ENCODE peak calls at places on chromosome 15, in ten cellular contexts. H is A549, F is body of pancreas, Q is fibroblast of lung, I is H9, S is left ventricle myocardium inferior, A is esophagus muscularis mucosa, Y is lung, G is heart right ventricle, Z is uterus. M is an unnamed sample. For H3K4me1, the result is how much of the 10 kb centered on the place peaks cover.

GRCh38 chr15:67674983-67675382 is 132.5 kb downstream of the MAP2K5 start:
- DNase-seq in H (no peak), F (no peak), Q (peak), I (no peak), S (no peak), A (no peak), Y (no peak), G (no peak), Z (no peak), M (no peak)

GRCh38 chr15:67738056-67738455 is 87.3 kb upstream of the SKOR1 start:
- DNase-seq in H (no peak), F (no peak), Q (no peak), I (no peak), S (no peak), A (no peak), Y (no peak), G (no peak), Z (no peak), M (no peak)

GRCh38 chr15:86591158-86591557 is 511.5 kb downstream of the AGBL1 start:
- DNase-seq in H (no peak), F (no peak), Q (no peak), I (no peak), S (no peak), A (no peak), Y (no peak), G (no peak), Z (no peak), M (no peak)

GRCh38 chr15:83107841-83108181 is 366 bp downstream of the TM6SF1 start:
- DNase-seq in H (no peak), F (no peak), Q (no peak), I (no peak), S (no peak), A (no peak), Y (no peak), G (no peak), Z (no peak), M (no peak)

GRCh38 chr15:70741107-70741511 is 22.2 kb downstream of the UACA start:
- DNase-seq in H (peak), F (peak), Q (peak), I (no peak), S (peak), A (no peak), Y (peak), G (peak), Z (peak), M (peak)

GRCh38 chr15:67884009-67884408 is 44.2 kb upstream of the RNU6-1 start:
- DNase-seq in H (no peak), F (no peak), Q (no peak), I (no peak), S (no peak), A (no peak), Y (no peak), G (no peak), Z (no peak), M (no peak)

GRCh38 chr15:27833974-27834373 is 265.1 kb downstream of the OCA2 start:
- DNase-seq in H (no peak), F (no peak), Q (no peak), I (no peak), S (no peak), A (peak), Y (no peak), G (no peak), Z (no peak), M (no peak)

GRCh38 chr15:87733005-87733404 is 523.5 kb downstream of the NTRK3 start:
- DNase-seq in H (no peak), F (no peak), Q (peak), I (no peak), S (no peak), A (no peak), Y (no peak), G (no peak), Z (no peak), M (no peak)

GRCh38 chr15:39188314-39188713 is 392.6 kb upstream of the THBS1 start:
- DNase-seq in H (no peak), F (no peak), Q (peak), I (no peak), S (no peak), A (no peak), Y (no peak), G (no peak), Z (no peak), M (no peak)

GRCh38 chr15:55774113-55774970 is 31.4 kb upstream of the PRTG start:
- DNase-seq in H (peak), F (peak), Q (no peak), I (peak), S (peak), A (no peak), Y (peak), G (peak), Z (no peak), M (no peak)

GRCh38 chr15:71434774-71435173 is 319.5 kb downstream of the THSD4 start:
- DNase-seq in H (no peak), F (no peak), Q (peak), I (no peak), S (no peak), A (no peak), Y (no peak), G (no peak), Z (no peak), M (no peak)

GRCh38 chr15:62469874-62470688 is 305.0 kb upstream of the C2CD4B start:
- DNase-seq in H (no peak), F (no peak), Q (peak), I (peak), S (peak), A (no peak), Y (peak), G (peak), Z (peak), M (no peak)

GRCh38 chr15:57307527-57308193 is 68.6 kb upstream of the CGNL1 start:
- DNase-seq in H (peak), F (no peak), Q (no peak), I (peak), S (no peak), A (no peak), Y (no peak), G (no peak), Z (no peak), M (no peak)

GRCh38 chr15:44264148-44264547 is 24.4 kb upstream of the GOLM2 start:
- DNase-seq in H (no peak), F (no peak), Q (no peak), I (no peak), S (no peak), A (no peak), Y (no peak), G (no peak), Z (no peak), M (no peak)

GRCh38 chr15:91912336-91912735 is 58.8 kb downstream of the SLCO3A1 start:
- DNase-seq in H (no peak), F (no peak), Q (no peak), I (no peak), S (no peak), A (no peak), Y (no peak), G (no peak), Z (no peak), M (no peak)

GRCh38 chr15:48266029-48266428 is 59.9 kb downstream of the SLC12A1 start:
- DNase-seq in H (no peak), F (no peak), Q (no peak), I (no peak), S (no peak), A (no peak), Y (no peak), G (no peak), Z (no peak), M (no peak)

GRCh38 chr15:101692799-101693198 is 31.5 kb downstream of the TARS3 start:
- DNase-seq in H (no peak), F (no peak), Q (no peak), I (no peak), S (no peak), A (peak), Y (no peak), G (no peak), Z (no peak), M (no peak)

GRCh38 chr15:58038426-58039106 is 26.9 kb downstream of the ALDH1A2 start:
- DNase-seq in H (no peak), F (no peak), Q (peak), I (no peak), S (no peak), A (no peak), Y (no peak), G (no peak), Z (no peak), M (peak)

GRCh38 chr15:39919740-39920509 is at the start of gene GPR176:
- DNase-seq in H (peak), F (peak), Q (peak), I (peak), S (peak), A (no peak), Y (peak), G (peak), Z (peak), M (peak)

GRCh38 chr15:25238126-25238525 is 200.7 kb downstream of the UBE3A start:
- DNase-seq in H (no peak), F (no peak), Q (no peak), I (no peak), S (peak), A (no peak), Y (no peak), G (peak), Z (no peak), M (no peak)

GRCh38 chr15:101805605-101806345 is 2.5 kb downstream of the OR4F6 start:
- DNase-seq in H (no peak), F (no peak), Q (no peak), I (no peak), S (no peak), A (no peak), Y (no peak), G (no peak), Z (no peak), M (no peak)

GRCh38 chr15:56653082-56653481 is 80.2 kb downstream of the ZNF280D start:
- DNase-seq in H (no peak), F (no peak), Q (no peak), I (no peak), S (no peak), A (no peak), Y (no peak), G (no peak), Z (no peak), M (no peak)

GRCh38 chr15:20355256-20355868 is 186.2 kb downstream of the GOLGA6L6 start:
- DNase-seq in H (no peak), F (peak), Q (no peak), I (peak), S (no peak), A (no peak), Y (no peak), G (peak), Z (peak), M (no peak)

GRCh38 chr15:23686466-23687142 is 501 bp downstream of the NDN start:
- DNase-seq in H (no peak), F (no peak), Q (peak), I (peak), S (no peak), A (no peak), Y (no peak), G (peak), Z (no peak), M (no peak)

GRCh38 chr15:23694592-23694991 is 7.5 kb upstream of the NDN start:
- DNase-seq in H (no peak), F (no peak), Q (no peak), I (no peak), S (no peak), A (no peak), Y (no peak), G (no peak), Z (no peak), M (no peak)

GRCh38 chr15:23687143-23687470 is at the start of gene NDN:
- DNase-seq in H (no peak), F (peak), Q (peak), I (peak), S (peak), A (no peak), Y (peak), G (peak), Z (peak), M (peak)

GRCh38 chr15:23690450-23690852 is 3.3 kb upstream of the NDN start:
- DNase-seq in H (no peak), F (peak), Q (peak), I (peak), S (peak), A (no peak), Y (peak), G (peak), Z (peak), M (peak)

GRCh38 chr15:23690015-23690414 is 2.9 kb upstream of the NDN start:
- DNase-seq in H (no peak), F (no peak), Q (no peak), I (no peak), S (no peak), A (no peak), Y (no peak), G (no peak), Z (peak), M (no peak)
- H3K4me1 ChIP-seq in H (under half), F (under half), Q (under half), I (under half), S (under half), A (under half), Y (under half), G (under half), Z (under half), M (under half)

DNA sequence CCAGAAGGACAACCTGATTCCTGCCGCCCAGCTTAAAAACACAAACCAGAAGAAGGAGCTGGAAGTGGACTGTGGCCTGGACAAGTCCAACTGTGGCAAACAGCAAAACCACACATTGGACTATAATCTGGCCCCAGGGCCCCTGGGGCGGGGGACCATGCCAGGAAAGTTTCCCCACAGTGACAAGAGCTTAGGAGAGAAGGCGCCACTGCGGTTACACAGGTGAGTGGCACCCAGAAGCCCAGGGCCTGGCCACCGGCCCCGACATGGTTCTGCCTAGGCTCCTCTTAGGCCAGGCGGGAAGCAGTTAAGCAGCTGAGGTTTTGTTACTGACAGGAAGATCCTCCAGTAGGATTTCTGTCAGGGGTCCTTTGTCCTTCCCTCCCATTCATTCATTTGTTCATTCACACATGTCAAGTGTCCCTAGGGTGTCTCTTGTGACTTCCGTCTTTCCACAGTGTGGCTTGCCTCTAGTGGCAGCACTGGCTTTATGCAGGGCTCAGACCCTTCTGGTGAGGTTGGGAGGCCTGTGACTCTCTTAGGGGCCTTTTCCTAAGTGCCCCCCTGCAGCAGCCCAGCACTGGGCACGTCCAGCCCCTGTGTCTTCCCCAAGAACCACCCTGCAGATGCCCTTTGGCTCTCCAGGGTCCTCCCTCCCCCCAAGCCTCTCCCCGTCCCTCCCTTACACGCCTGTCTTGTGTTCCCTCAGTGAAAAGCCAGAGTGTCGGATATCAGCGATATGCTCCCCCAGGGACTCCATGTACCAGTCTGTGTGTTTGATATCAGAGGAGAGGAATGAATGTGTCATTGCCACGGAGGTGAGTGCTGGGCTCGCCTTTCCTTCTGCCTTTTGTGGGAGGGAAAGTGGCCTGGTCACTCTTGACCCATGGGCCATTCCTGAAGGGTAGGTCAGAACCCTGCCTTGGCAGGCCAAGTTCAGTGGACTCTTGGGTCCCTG is 7.8 kb downstream of the DLL4 start:
- DNase-seq in H (no peak), F (no peak), Q (peak), I (no peak), S (no peak), A (no peak), Y (no peak), G (no peak), Z (no peak), M (no peak)
- TF ChIP-seq CTCF in H (no peak), F (no peak), Q (no peak), I (no peak), S (peak), A (no peak), Y (no peak), G (no peak), Z (no peak), M (no peak)

GRCh38 chr15:52255935-52256334 is 39.7 kb downstream of the MYO5C start:
- DNase-seq in H (no peak), F (no peak), Q (no peak), I (no peak), S (no peak), A (no peak), Y (no peak), G (no peak), Z (no peak), M (no peak)

GRCh38 chr15:52251144-52251860 is 44.3 kb downstream of the MYO5C start:
- DNase-seq in H (no peak), F (no peak), Q (peak), I (no peak), S (no peak), A (no peak), Y (no peak), G (no peak), Z (no peak), M (no peak)

GRCh38 chr15:52255008-52255407 is 40.6 kb downstream of the MYO5C start:
- DNase-seq in H (no peak), F (no peak), Q (peak), I (no peak), S (no peak), A (no peak), Y (no peak), G (no peak), Z (no peak), M (no peak)

GRCh38 chr15:52254331-52254730 is 41.3 kb downstream of the MYO5C start:
- DNase-seq in H (peak), F (no peak), Q (no peak), I (no peak), S (no peak), A (no peak), Y (no peak), G (no peak), Z (no peak), M (no peak)

DNA sequence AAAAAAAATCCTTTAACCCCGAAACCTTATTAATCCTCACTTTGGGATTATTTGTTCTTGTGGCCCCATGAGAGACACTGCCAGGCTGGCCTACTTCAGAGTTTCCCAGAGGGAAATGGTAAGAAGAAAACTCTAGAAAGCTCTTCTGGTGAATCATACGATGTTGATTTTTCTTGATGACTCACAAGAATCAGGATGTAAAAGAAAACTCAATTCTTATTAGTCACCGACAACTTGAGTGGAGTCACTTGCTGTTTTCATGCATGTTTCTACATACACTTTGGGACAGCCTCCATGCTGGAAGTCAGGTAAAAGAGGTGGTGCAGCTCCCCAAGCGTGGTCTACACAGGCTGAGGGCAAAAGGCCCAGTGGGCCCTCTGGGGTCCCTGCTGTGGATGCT is 42.8 kb downstream of the MYO5C start:
- DNase-seq in H (peak), F (no peak), Q (peak), I (no peak), S (no peak), A (no peak), Y (no peak), G (no peak), Z (no peak), M (no peak)
- H3K27ac ChIP-seq in H (peak), F (peak), Q (no peak), I (no peak), S (no peak), A (no peak), Y (no peak), G (no peak), Z (no peak), M (peak)

GRCh38 chr15:78663703-78664102 is 22.7 kb upstream of the CHRNB4 start:
- DNase-seq in H (no peak), F (no peak), Q (no peak), I (no peak), S (no peak), A (no peak), Y (no peak), G (no peak), Z (no peak), M (no peak)

GRCh38 chr15:78658823-78659222 is 17.8 kb upstream of the CHRNB4 start:
- DNase-seq in H (no peak), F (no peak), Q (no peak), I (no peak), S (no peak), A (no peak), Y (no peak), G (no peak), Z (no peak), M (no peak)

GRCh38 chr15:78660584-78660983 is 19.6 kb upstream of the CHRNB4 start:
- DNase-seq in H (no peak), F (no peak), Q (no peak), I (no peak), S (no peak), A (no peak), Y (no peak), G (no peak), Z (no peak), M (no peak)

GRCh38 chr15:78662028-78662427 is 21.0 kb upstream of the CHRNB4 start:
- DNase-seq in H (no peak), F (no peak), Q (no peak), I (no peak), S (no peak), A (no peak), Y (no peak), G (no peak), Z (no peak), M (no peak)

DNA sequence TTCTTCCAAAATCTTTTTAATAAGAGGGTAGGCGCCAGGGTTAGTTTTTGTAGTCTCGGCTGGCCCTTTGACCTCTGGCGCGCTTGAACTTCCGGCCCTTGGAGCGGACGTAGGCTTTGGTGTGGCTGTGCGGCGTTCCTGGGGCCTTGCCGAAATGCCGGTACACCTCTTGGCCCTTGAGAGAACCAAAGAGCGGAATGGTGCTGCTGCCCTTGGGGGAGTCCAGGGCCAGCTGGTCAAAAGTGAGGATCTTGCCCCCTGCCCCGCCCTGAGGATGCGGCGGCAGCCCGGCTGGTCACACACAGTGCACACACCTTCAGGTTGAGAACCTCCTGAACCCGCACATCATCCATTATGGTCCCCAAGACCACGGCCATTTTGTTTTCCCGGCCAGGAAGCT is 20.0 kb upstream of the CHRNB4 start:
- DNase-seq in H (no peak), F (no peak), Q (no peak), I (no peak), S (no peak), A (no peak), Y (no peak), G (no peak), Z (no peak), M (no peak)
- H3K4me1 ChIP-seq in H (under half), F (under half), Q (under half), I (under half), S (under half), A (under half), Y (under half), G (under half), Z (under half), M (under half)

GRCh38 chr15:75431682-75432081 is 19.8 kb downstream of the SIN3A start:
- DNase-seq in H (no peak), F (no peak), Q (peak), I (no peak), S (no peak), A (no peak), Y (no peak), G (no peak), Z (no peak), M (no peak)
- TF ChIP-seq CTCF in H (no peak), F (no peak), Q (no peak), I (no peak), S (no peak), A (no peak), Y (no peak), G (no peak), Z (no peak), M (no peak)

GRCh38 chr15:64754663-64755426 is 20.5 kb downstream of the RBPMS2 start:
- DNase-seq in H (no peak), F (no peak), Q (no peak), I (no peak), S (no peak), A (no peak), Y (no peak), G (no peak), Z (no peak), M (no peak)
- H3K27ac ChIP-seq in H (no peak), F (no peak), Q (no peak), I (no peak), S (peak), A (peak), Y (no peak), G (peak), Z (peak), M (no peak)

GRCh38 chr15:99616129-99616528 is 50.3 kb downstream of the MEF2A start:
- DNase-seq in H (no peak), F (no peak), Q (no peak), I (no peak), S (no peak), A (no peak), Y (no peak), G (no peak), Z (no peak), M (no peak)
- H3K4me1 ChIP-seq in H (under half), F (under half), Q (under half), I (under half), S (half or more), A (half or more), Y (under half), G (half or more), Z (under half), M (under half)

DNA sequence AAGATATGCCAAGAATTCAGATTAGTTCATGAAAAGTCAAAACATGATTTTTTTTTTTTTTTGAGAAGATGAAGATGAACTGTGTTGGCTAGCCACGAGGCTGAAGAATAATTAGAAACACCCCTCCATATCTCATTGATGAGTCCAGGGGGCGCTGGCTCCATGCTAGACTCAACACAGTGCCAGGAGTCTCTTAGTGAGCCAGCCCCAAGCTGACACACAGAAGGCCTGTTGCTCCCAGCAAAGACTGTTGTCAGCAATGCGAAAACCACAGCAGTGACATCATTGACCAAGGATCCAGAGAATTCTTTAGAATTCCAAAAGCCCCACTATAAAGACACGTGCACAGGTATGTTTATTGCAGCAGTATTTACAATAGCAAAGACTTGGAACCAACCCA is 185.2 kb downstream of the ANXA2 start:
- DNase-seq in H (peak), F (no peak), Q (peak), I (peak), S (no peak), A (no peak), Y (no peak), G (no peak), Z (no peak), M (no peak)
- TF ChIP-seq CTCF in H (no peak), F (no peak), Q (no peak), I (peak), S (no peak), A (no peak), Y (no peak), G (no peak), Z (no peak), M (no peak)